ENCODE peak calls at places on chromosomes 3 and 15, in four cellular contexts. R, C, N and L are unnamed samples.

GRCh38 chr15:93955197-93955596 is 276.2 kb upstream of the MCTP2 start:
- DNase-seq in R (peak; percentile 45), C (no peak), N (no peak), L (no peak)

GRCh38 chr15:68608206-68608843 is 29.5 kb downstream of the CORO2B start:
- DNase-seq in R (no peak), C (no peak), N (no peak), L (no peak)

GRCh38 chr3:76369170-76369569 is 583.8 kb upstream of the ZNF717 start:
- DNase-seq in R (no peak), C (no peak), N (no peak), L (peak; percentile 19)

GRCh38 chr15:75945953-75946352 is 42.3 kb downstream of the FBXO22 start:
- DNase-seq in R (no peak), C (no peak), N (no peak), L (no peak)

GRCh38 chr3:79018671-79019136 is 749.1 kb downstream of the ROBO1 start:
- DNase-seq in R (peak; percentile 16), C (no peak), N (no peak), L (no peak)

GRCh38 chr3:105539897-105540296 is 173.2 kb downstream of the ALCAM start:
- DNase-seq in R (no peak), C (no peak), N (no peak), L (no peak)

GRCh38 chr15:66748320-66748779 is 46.3 kb downstream of the SMAD6 start:
- DNase-seq in R (no peak), C (no peak), N (no peak), L (no peak)

GRCh38 chr3:71510485-71510884 is 73.0 kb downstream of the FOXP1 start:
- DNase-seq in R (peak; percentile 4), C (no peak), N (no peak), L (peak; percentile 52)

GRCh38 chr3:53375019-53375418 is 27.7 kb upstream of the DCP1A start:
- DNase-seq in R (peak; percentile 69), C (peak; percentile 56), N (no peak), L (peak; percentile 83)

GRCh38 chr3:123376451-123377172 is 72.3 kb downstream of the ADCY5 start:
- DNase-seq in R (no peak), C (no peak), N (no peak), L (no peak)

GRCh38 chr15:25052191-25052999 is 97.6 kb downstream of the SNRPN start:
- DNase-seq in R (no peak), C (no peak), N (no peak), L (no peak)

GRCh38 chr3:99502871-99503270 is 135.5 kb upstream of the COL8A1 start:
- DNase-seq in R (no peak), C (no peak), N (no peak), L (no peak)

GRCh38 chr15:66761723-66762595 is 59.9 kb downstream of the SMAD6 start:
- DNase-seq in R (no peak), C (no peak), N (no peak), L (no peak)

GRCh38 chr3:131868203-131868602 is 166.6 kb downstream of the CPNE4 start:
- DNase-seq in R (no peak), C (no peak), N (no peak), L (no peak)

GRCh38 chr3:29889230-29889629 is 608.4 kb downstream of the RBMS3 start:
- DNase-seq in R (no peak), C (no peak), N (no peak), L (no peak)

GRCh38 chr15:26628879-26629529 is 143.9 kb downstream of the GABRB3 start:
- DNase-seq in R (no peak), C (peak; percentile 75), N (no peak), L (peak; percentile 66)

GRCh38 chr15:40155270-40155910 is 5.5 kb upstream of the BUB1B start:
- DNase-seq in R (no peak), C (no peak), N (no peak), L (no peak)

GRCh38 chr15:100718075-100718980 is 115.9 kb downstream of the ASB7 start:
- DNase-seq in R (no peak), C (no peak), N (no peak), L (no peak)

GRCh38 chr15:99566157-99566900 is 545 bp downstream of the MEF2A start:
- DNase-seq in R (no peak), C (peak; percentile 42), N (no peak), L (peak; percentile 27)

GRCh38 chr3:62084558-62084957 is 288.8 kb downstream of the FEZF2 start:
- DNase-seq in R (no peak), C (no peak), N (no peak), L (no peak)

DNA sequence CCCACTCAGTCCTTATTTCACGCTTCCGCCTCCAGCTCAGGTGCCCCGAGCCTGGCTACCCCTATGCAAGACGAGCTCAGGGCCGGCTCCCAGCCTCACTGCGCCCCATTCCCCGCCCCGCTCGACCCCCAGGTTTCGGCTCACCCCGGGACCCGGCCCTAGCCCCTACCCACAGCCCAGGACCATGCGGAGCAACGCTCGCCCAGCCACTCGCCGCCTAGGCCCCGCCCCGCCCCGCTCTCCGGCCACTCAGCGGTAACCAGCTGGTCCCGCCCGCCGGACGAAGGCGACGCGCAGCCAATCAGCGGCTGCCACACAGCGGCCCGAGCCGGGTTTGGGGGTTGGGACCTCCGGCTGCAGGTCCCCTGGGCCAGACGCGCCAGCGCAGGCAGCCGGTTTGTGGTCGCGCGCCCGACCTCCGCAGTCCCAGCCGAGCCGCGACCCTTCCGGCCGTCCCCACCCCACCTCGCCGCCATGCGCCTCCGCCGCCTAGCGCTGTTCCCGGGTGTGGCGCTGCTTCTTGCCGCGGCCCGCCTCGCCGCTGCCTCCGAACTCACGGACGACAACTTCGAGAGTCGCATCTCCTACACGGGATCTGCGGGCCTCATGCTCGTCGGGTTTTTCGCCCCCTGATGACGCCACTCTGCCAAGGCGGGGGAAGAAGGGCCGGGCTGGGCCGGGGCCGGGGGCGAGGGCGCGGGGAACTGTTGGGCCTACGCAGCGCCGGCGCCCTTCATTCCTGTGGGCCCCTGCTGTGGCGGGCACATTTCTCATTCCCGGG is at the start of gene CATSPER2:
- DNase-seq in R (no peak), C (no peak), N (no peak), L (no peak)
- TF ChIP-seq FOXK2 in R (no peak), C (no peak), N (no peak), L (no peak)

GRCh38 chr15:48996276-48996675 is 32.6 kb upstream of the SHC4 start:
- DNase-seq in R (no peak), C (no peak), N (no peak), L (no peak)

GRCh38 chr15:48992545-48992944 is 28.8 kb upstream of the SHC4 start:
- DNase-seq in R (no peak), C (no peak), N (peak; percentile 17), L (no peak)

GRCh38 chr15:48989175-48989574 is 25.5 kb upstream of the SHC4 start:
- DNase-seq in R (no peak), C (no peak), N (no peak), L (no peak)

GRCh38 chr15:48992096-48992495 is 28.4 kb upstream of the SHC4 start:
- DNase-seq in R (no peak), C (no peak), N (no peak), L (no peak)

DNA sequence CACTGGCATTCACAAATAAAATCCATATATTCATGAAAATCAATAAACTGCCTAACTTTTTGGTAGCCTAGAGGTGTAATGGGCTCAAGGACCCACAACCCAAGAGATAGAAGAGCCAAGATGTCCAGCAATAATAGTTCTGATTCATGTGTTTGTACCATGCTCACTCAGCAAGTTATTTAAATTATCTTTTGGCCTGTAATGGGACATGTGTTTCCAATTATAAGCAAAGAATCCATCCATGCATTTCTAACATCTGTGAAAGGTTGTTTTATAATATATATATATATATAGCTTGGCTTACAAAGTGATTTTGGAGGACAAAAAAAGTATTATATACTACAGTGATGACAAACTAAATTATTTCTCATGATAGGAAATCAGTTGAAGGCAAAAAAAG is 29.7 kb upstream of the SHC4 start:
- DNase-seq in R (no peak), C (no peak), N (no peak), L (no peak)
- TF ChIP-seq BHLHE40 in R (no peak), C (no peak), N (no peak), L (no peak)

DNA sequence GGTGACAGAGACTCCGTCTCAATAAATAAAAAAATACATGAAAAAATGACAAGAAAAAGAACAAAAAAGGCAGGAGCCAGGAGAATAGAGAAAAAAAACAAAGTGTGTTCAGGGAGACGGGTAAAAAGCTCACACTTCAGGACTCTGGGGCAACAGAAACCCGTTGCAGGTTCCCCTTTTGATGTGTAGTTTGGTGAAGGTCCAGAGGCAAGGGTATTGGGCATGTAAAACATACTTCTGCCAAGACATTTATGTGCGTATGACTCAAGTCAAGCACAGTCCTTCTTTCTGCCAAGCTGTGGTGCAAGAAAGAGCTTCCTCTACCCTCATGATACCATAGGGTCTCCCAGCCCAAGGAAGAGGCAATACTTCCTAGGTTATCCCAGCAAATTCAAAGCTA is 33.4 kb upstream of the STRIT1 start:
- DNase-seq in R (no peak), C (no peak), N (no peak), L (no peak)
- TF ChIP-seq SP1 in R (no peak), C (no peak), N (no peak), L (no peak)

DNA sequence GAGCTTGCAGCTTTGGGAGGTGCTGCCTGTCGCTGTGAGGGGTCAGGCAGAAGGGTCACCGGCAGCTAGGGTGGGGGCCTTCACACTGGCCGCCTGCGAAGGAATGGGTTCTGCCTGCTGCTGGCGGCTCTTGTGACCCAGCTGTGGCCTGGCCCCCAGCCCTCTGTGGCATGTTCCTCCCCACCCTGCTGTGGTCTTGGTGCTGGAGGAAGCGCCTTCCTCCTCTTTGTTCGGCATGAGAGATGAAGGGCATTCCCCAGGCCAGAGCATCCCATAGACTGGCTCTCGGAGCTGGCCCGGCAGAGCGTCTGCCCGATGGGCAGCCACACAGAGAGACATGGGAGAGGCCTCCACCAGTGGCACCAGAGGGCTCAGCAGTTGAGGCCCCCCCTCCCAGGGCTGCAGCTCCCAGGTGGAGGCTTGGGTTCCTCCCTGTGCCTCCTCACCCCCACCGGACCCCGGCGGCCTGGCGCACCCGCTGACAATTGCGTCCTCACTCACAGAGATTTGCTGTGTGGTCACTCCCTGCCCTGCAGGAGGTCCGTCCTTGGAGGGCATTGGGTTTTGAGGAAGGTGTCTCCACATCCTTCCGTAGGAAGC is 162.2 kb downstream of the NSMCE3 start:
- DNase-seq in R (no peak), C (no peak), N (no peak), L (no peak)
- TF ChIP-seq FOXK2 in R (no peak), C (no peak), N (no peak), L (no peak)

GRCh38 chr3:26718295-26718694 is 95.7 kb downstream of the LRRC3B start:
- DNase-seq in R (no peak), C (no peak), N (no peak), L (no peak)

GRCh38 chr3:26714485-26714884 is 91.9 kb downstream of the LRRC3B start:
- DNase-seq in R (no peak), C (no peak), N (no peak), L (no peak)

GRCh38 chr3:26712211-26713026 is 89.8 kb downstream of the LRRC3B start:
- DNase-seq in R (peak; percentile 34), C (peak; percentile 25), N (no peak), L (peak; percentile 41)
- TF ChIP-seq BHLHE40 in R (no peak), C (no peak), N (no peak), L (no peak)